ENCODE peak calls at places on chromosome 20, in nine cellular contexts. X is neural crest cell; Y is nephron progenitor cell; N is CD8-positive, alpha-beta T cell; B is NB4; F is spleen; L is AG04450; C is RWPE1; Q is pancreas. S is an unnamed sample.

GRCh38 chr20:46586724-46587123 is 36.3 kb upstream of the OCSTAMP start:
- DNase-seq in B (no peak), F (no peak), C (no peak), Q (no peak), X (no peak), L (no peak), N (no peak), Y (no peak), S (no peak)

GRCh38 chr20:25136643-25137559 is 55.0 kb upstream of the VSX1 start:
- DNase-seq in N (no peak), B (no peak), C (peak), X (no peak), Q (peak), F (no peak), L (peak), Y (no peak), S (peak)

GRCh38 chr20:22795455-22795854 is 211.1 kb upstream of the FOXA2 start:
- DNase-seq in Q (no peak), X (no peak), F (no peak), B (no peak), L (no peak), Y (no peak), C (no peak), N (no peak), S (no peak)

GRCh38 chr20:1331101-1331500 is 2.2 kb upstream of the SDCBP2 start:
- DNase-seq in C (no peak), Q (no peak), L (no peak), B (no peak), N (no peak), Y (no peak), F (peak), X (no peak), S (no peak)

GRCh38 chr20:47108994-47109393 is 214.4 kb downstream of the EYA2 start:
- DNase-seq in Q (no peak), X (no peak), F (no peak), C (no peak), B (no peak), N (no peak), Y (no peak), L (no peak), S (no peak)

GRCh38 chr20:3382836-3383235 is 24.6 kb downstream of the DNAAF9 start:
- DNase-seq in F (no peak), C (no peak), X (no peak), Q (no peak), B (no peak), N (no peak), Y (no peak), L (no peak), S (no peak)

GRCh38 chr20:7406671-7407070 is 533.6 kb downstream of the HAO1 start:
- DNase-seq in C (no peak), N (no peak), F (no peak), Y (no peak), B (no peak), Q (no peak), L (no peak), X (no peak), S (no peak)

GRCh38 chr20:61218886-61219480 is 33.1 kb upstream of the CDH4 start:
- DNase-seq in X (no peak), N (no peak), F (no peak), Y (no peak), L (no peak), C (no peak), Q (no peak), B (no peak), S (no peak)

DNA sequence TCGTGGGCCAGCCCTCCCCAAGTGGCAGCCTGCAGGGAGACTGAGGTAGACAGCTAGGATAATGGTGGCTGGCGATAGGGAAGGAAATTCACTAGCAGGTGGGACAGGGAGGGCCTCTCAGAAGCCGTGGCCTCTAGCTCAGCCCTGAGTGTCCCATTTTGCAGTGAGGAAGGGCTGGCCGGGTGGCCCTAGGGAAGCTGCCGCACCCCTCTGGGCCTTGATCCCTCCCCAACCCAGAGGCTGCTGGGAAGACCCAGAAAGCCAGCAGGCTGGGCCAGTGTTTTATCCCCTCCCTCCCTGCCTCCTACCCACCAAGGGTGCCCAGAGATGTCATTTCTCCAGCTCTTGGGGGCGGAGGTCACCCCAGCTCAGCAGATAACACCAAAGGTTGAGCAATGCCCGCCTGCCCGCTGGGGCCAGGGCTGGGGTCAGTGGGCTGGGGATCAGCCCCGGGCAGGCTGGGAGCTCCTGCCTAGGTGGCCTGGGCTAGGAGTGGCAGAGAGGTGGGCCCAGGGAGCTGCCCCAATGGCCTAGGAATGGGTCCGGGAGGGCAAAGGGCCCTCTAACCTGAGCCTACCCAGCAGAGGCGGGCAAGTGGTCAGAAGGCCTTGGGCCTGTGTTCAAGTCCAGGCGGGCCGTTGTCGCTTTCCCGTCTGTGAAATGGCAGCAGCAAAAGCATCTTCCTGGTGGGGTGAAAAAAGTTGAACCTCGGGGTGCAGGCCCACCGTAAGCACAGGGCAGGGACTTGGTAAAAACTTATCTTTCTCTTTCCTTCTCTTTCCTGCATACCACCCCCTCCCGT is 1.6 kb upstream of the CEBPB start:
- DNase-seq in L (no peak), B (no peak), F (peak), X (no peak), Y (no peak), Q (no peak), N (no peak), C (no peak), S (peak)
- TF ChIP-seq CTCF in L (no peak), B (no peak), F (no peak), X (no peak), Y (no peak), Q (no peak), N (no peak), C (no peak), S (no peak)

GRCh38 chr20:58683132-58683531 is 9.5 kb upstream of the NPEPL1 start:
- DNase-seq in Q (no peak), B (no peak), X (no peak), Y (no peak), C (no peak), N (no peak), F (no peak), L (no peak), S (no peak)
- TF ChIP-seq CTCF in Q (no peak), B (no peak), X (no peak), Y (no peak), C (no peak), N (no peak), F (no peak), L (no peak), S (no peak)

GRCh38 chr20:57590485-57591288 is 29.5 kb downstream of the ZBP1 start:
- DNase-seq in F (peak), B (no peak), Q (no peak), C (no peak), N (no peak), Y (no peak), L (no peak), X (no peak), S (no peak)
- TF ChIP-seq CTCF in F (no peak), B (no peak), Q (no peak), C (no peak), N (no peak), Y (no peak), L (no peak), X (no peak), S (no peak)

GRCh38 chr20:63955846-63956663 is at the start of gene UCKL1:
- DNase-seq in N (peak), F (peak), X (peak), Y (peak), B (peak), C (peak), L (peak), Q (peak), S (peak)
- TF ChIP-seq CTCF in N (no peak), F (no peak), X (peak), Y (no peak), B (no peak), C (peak), L (no peak), Q (no peak), S (no peak)

GRCh38 chr20:5056801-5057599 is 55.7 kb upstream of the SLC23A2 start:
- DNase-seq in C (no peak), B (peak), Y (no peak), Q (peak), L (no peak), N (peak), X (peak), F (peak), S (peak)
- TF ChIP-seq CTCF in C (no peak), B (peak), Y (no peak), Q (no peak), L (peak), N (peak), X (peak), F (peak), S (peak)

DNA sequence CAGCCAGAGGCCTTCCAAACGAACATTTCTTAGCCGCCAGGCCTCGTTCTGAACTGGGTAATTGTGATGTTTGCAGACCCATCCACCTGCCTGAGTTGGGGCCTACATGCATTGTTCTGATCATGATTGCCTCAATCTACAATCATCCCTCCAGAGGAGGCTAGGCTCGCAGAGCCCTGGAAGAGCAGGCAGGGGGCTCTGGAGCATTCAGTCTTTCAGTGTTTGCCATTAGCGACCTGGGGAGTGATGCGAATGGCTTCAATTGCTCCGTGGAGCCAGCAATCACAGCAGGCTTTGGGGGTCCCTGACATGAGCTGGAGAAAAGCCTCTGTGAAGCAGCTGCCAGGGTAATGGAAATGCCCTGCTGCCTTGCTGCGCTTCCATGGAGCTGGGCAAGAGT is 22.0 kb downstream of the SNAP25 start:
- DNase-seq in B (no peak), N (no peak), Y (no peak), F (no peak), C (no peak), L (no peak), X (no peak), Q (no peak), S (no peak)
- TF ChIP-seq CTCF in B (no peak), N (no peak), Y (no peak), F (no peak), C (no peak), L (no peak), X (no peak), Q (no peak), S (no peak)

DNA sequence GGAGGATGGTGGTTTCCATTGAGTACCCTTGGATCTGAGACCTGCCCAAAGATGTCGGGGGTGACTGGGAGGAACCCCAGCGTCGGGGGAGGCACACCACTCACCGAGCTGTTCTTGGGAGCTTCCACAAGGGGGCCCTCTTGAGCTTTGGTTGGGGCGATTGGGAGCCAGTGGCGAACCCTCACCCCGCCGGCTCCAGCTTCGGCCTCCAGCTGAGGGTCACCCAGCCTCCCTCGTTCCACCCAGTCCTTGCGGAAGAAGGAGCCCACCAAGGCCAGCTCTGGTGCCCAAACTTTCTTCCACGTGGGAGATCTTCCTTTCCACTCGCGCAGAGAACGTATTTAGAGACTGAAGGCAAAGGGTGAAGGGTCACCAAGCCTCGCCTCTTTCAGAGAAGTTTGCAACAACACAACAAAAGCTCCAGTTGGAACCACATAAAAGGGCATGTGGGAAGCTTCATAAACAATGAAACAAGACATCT is 33.6 kb downstream of the APCDD1L start:
- DNase-seq in C (peak), X (peak), F (no peak), N (peak), Q (no peak), B (peak), L (no peak), Y (peak), S (peak)
- TF ChIP-seq CTCF in C (peak), X (peak), F (no peak), N (no peak), Q (peak), B (peak), L (peak), Y (peak), S (peak)